ENCODE peak calls at places on chromosomes 6 and 20, in five cellular contexts. One of them, this sample, is unnamed.

GRCh38 chr20:11646359-11646758 is 271.3 kb upstream of the BTBD3 start:
- DNase-seq in posterior cingulate gyrus: no peak
- DNase-seq in T-helper 1 cell: no peak
- DNase-seq in NCI-H748 treated with DMSO at 0.1 percent for 48 hours: no peak
- DNase-seq in Calu3: no peak
- DNase-seq in this sample: no peak

GRCh38 chr20:6006603-6006949 is 47.3 kb downstream of the LRRN4 start:
- DNase-seq in NCI-H748 treated with DMSO at 0.1 percent for 48 hours: no peak
- DNase-seq in Calu3: no peak
- DNase-seq in posterior cingulate gyrus: no peak
- DNase-seq in T-helper 1 cell: no peak
- DNase-seq in this sample: no peak

GRCh38 chr20:18705490-18705889 is 108.1 kb upstream of the SCP2D1 start:
- DNase-seq in NCI-H748 treated with DMSO at 0.1 percent for 48 hours: no peak
- DNase-seq in posterior cingulate gyrus: no peak
- DNase-seq in Calu3: no peak
- DNase-seq in T-helper 1 cell: no peak
- DNase-seq in this sample: no peak

GRCh38 chr20:420721-421574 is 12.8 kb downstream of the RBCK1 start:
- DNase-seq in NCI-H748 treated with DMSO at 0.1 percent for 48 hours: no peak
- DNase-seq in T-helper 1 cell: no peak
- DNase-seq in posterior cingulate gyrus: no peak
- DNase-seq in Calu3: peak
- DNase-seq in this sample: no peak

GRCh38 chr20:36720510-36720909 is 25.4 kb downstream of the NDRG3 start:
- DNase-seq in posterior cingulate gyrus: no peak
- DNase-seq in Calu3: no peak
- DNase-seq in NCI-H748 treated with DMSO at 0.1 percent for 48 hours: no peak
- DNase-seq in T-helper 1 cell: peak
- DNase-seq in this sample: no peak

GRCh38 chr6:163446529-163446928 is 32.0 kb downstream of the QKI start:
- DNase-seq in posterior cingulate gyrus: no peak
- DNase-seq in T-helper 1 cell: no peak
- DNase-seq in Calu3: no peak
- DNase-seq in NCI-H748 treated with DMSO at 0.1 percent for 48 hours: no peak
- DNase-seq in this sample: no peak

GRCh38 chr6:111482959-111483735 is at the start of gene REV3L:
- DNase-seq in Calu3: peak
- DNase-seq in T-helper 1 cell: peak
- DNase-seq in posterior cingulate gyrus: peak
- DNase-seq in NCI-H748 treated with DMSO at 0.1 percent for 48 hours: peak
- DNase-seq in this sample: peak

GRCh38 chr6:18101271-18101670 is 21.2 kb downstream of the NHLRC1 start:
- DNase-seq in T-helper 1 cell: no peak
- DNase-seq in posterior cingulate gyrus: no peak
- DNase-seq in NCI-H748 treated with DMSO at 0.1 percent for 48 hours: no peak
- DNase-seq in Calu3: no peak
- DNase-seq in this sample: no peak

GRCh38 chr20:58536289-58536688 is 21.1 kb upstream of the APCDD1L start:
- DNase-seq in NCI-H748 treated with DMSO at 0.1 percent for 48 hours: no peak
- DNase-seq in posterior cingulate gyrus: no peak
- DNase-seq in T-helper 1 cell: no peak
- DNase-seq in Calu3: no peak
- DNase-seq in this sample: no peak

GRCh38 chr6:16316741-16317251 is 78.4 kb downstream of the GMPR start:
- DNase-seq in NCI-H748 treated with DMSO at 0.1 percent for 48 hours: peak
- DNase-seq in Calu3: no peak
- DNase-seq in posterior cingulate gyrus: no peak
- DNase-seq in T-helper 1 cell: peak
- DNase-seq in this sample: no peak